ENCODE peak calls at places on chromosomes 11 and 22, in eight cellular contexts. V is testis, R is erythroblast, C is NCI-H1694 treated with DMSO at 0.1 percent for 48 hours, F is iris pigment epithelial cell, J is GM23338, U is AG10803, W is kidney. B is an unnamed sample.

GRCh38 chr11:130314184-130314748 is 451 bp downstream of the ZBTB44 start:
- DNase-seq in V (peak), R (peak), C (no peak), F (peak), J (peak), U (peak), W (peak), B (peak)

GRCh38 chr22:27348634-27349033 is 452.9 kb downstream of the MN1 start:
- DNase-seq in V (no peak), R (no peak), C (no peak), F (peak), J (no peak), U (peak), W (no peak), B (no peak)

GRCh38 chr22:19608114-19608494 is 83.9 kb upstream of the CLDN5 start:
- DNase-seq in V (no peak), R (no peak), C (no peak), F (no peak), J (no peak), U (no peak), W (no peak), B (no peak)

GRCh38 chr11:69100454-69101099 is 51.8 kb downstream of the TPCN2 start:
- DNase-seq in V (no peak), R (no peak), C (no peak), F (no peak), J (no peak), U (no peak), W (peak), B (no peak)

GRCh38 chr11:12388171-12388570 is 10.8 kb downstream of the PARVA start:
- DNase-seq in V (peak), R (no peak), C (no peak), F (no peak), J (no peak), U (no peak), W (no peak), B (no peak)

GRCh38 chr11:6602096-6602940 is 1.1 kb downstream of the RRP8 start:
- DNase-seq in V (no peak), R (no peak), C (no peak), F (no peak), J (no peak), U (no peak), W (no peak), B (no peak)

GRCh38 chr11:77617892-77618291 is 19.7 kb downstream of the CLNS1A start:
- DNase-seq in V (no peak), R (no peak), C (no peak), F (peak), J (no peak), U (peak), W (no peak), B (no peak)

GRCh38 chr22:38873469-38874411 is 1.7 kb upstream of the CBX6 start:
- DNase-seq in V (no peak), R (no peak), C (no peak), F (no peak), J (no peak), U (no peak), W (no peak), B (peak)

GRCh38 chr11:20754957-20755356 is 85.6 kb downstream of the NELL1 start:
- DNase-seq in V (peak), R (no peak), C (no peak), F (peak), J (peak), U (no peak), W (no peak), B (no peak)

GRCh38 chr11:83473771-83474170 is 187.6 kb upstream of the CCDC90B start:
- DNase-seq in V (no peak), R (no peak), C (no peak), F (no peak), J (no peak), U (no peak), W (no peak), B (no peak)

GRCh38 chr11:62556872-62557631 is 10.4 kb upstream of the AHNAK start:
- DNase-seq in V (no peak), R (no peak), C (no peak), F (no peak), J (no peak), U (no peak), W (peak), B (no peak)

GRCh38 chr11:65488273-65489058 is 10.4 kb upstream of the MALAT1 start:
- DNase-seq in V (no peak), R (no peak), C (no peak), F (peak), J (no peak), U (peak), W (peak), B (no peak)

GRCh38 chr11:46369458-46370152 is 11.9 kb upstream of the MDK start:
- DNase-seq in V (peak), R (peak), C (peak), F (peak), J (peak), U (peak), W (peak), B (peak)

GRCh38 chr11:84255483-84255882 is 969.3 kb upstream of the CCDC90B start:
- DNase-seq in V (no peak), R (no peak), C (no peak), F (no peak), J (no peak), U (no peak), W (no peak), B (no peak)

GRCh38 chr11:69834811-69835800 is 15.9 kb upstream of the FGF3 start:
- DNase-seq in V (no peak), R (no peak), C (no peak), F (no peak), J (peak), U (no peak), W (no peak), B (no peak)

GRCh38 chr11:98060759-98061158 is 960.0 kb upstream of the CNTN5 start:
- DNase-seq in V (no peak), R (no peak), C (no peak), F (no peak), J (no peak), U (no peak), W (no peak), B (no peak)

GRCh38 chr11:113690619-113691569 is 15.2 kb downstream of the TMPRSS5 start:
- DNase-seq in V (peak), R (peak), C (no peak), F (peak), J (peak), U (peak), W (peak), B (no peak)

GRCh38 chr11:33634291-33634834 is 66.3 kb downstream of the C11orf91 start:
- DNase-seq in V (no peak), R (no peak), C (no peak), F (peak), J (no peak), U (peak), W (no peak), B (no peak)

GRCh38 chr11:13128381-13128780 is 119.3 kb downstream of the RASSF10 start:
- DNase-seq in V (no peak), R (no peak), C (no peak), F (no peak), J (no peak), U (no peak), W (no peak), B (no peak)

GRCh38 chr11:128093689-128094088 is 493.7 kb downstream of the ETS1 start:
- DNase-seq in V (no peak), R (no peak), C (no peak), F (no peak), J (no peak), U (no peak), W (no peak), B (no peak)

GRCh38 chr11:122984186-122985011 is 2.8 kb upstream of the BSX start:
- DNase-seq in V (peak), R (no peak), C (peak), F (no peak), J (peak), U (peak), W (no peak), B (no peak)

GRCh38 chr22:48102581-48102980 is 1340.1 kb downstream of the TBC1D22A start:
- DNase-seq in V (no peak), R (no peak), C (no peak), F (no peak), J (no peak), U (no peak), W (no peak), B (no peak)

GRCh38 chr22:17350292-17350691 is 19.0 kb upstream of the CECR2 start:
- DNase-seq in V (no peak), R (no peak), C (no peak), F (peak), J (no peak), U (no peak), W (no peak), B (no peak)

GRCh38 chr11:19872526-19873135 is 160.0 kb downstream of the NAV2 start:
- DNase-seq in V (no peak), R (no peak), C (no peak), F (no peak), J (peak), U (no peak), W (no peak), B (no peak)

GRCh38 chr11:30786392-30787120 is 200.4 kb upstream of the MPPED2 start:
- DNase-seq in V (no peak), R (no peak), C (no peak), F (peak), J (no peak), U (peak), W (no peak), B (no peak)

GRCh38 chr11:128198206-128198605 is 389.2 kb downstream of the ETS1 start:
- DNase-seq in V (no peak), R (no peak), C (no peak), F (no peak), J (no peak), U (peak), W (no peak), B (no peak)

GRCh38 chr11:114307524-114308203 is 11.5 kb downstream of the NNMT start:
- DNase-seq in V (no peak), R (no peak), C (no peak), F (peak), J (no peak), U (peak), W (peak), B (no peak)

GRCh38 chr22:48605856-48606255 is 1221.8 kb downstream of the BRD1 start:
- DNase-seq in V (no peak), R (no peak), C (no peak), F (peak), J (no peak), U (no peak), W (no peak), B (no peak)

GRCh38 chr11:33942954-33943353 is 51.1 kb upstream of the LMO2 start:
- DNase-seq in V (no peak), R (peak), C (no peak), F (peak), J (no peak), U (peak), W (peak), B (no peak)

B was measured in CD4-positive, CD25-positive, alpha-beta regulatory T cell.